ENCODE peak calls at places on chromosomes 1 and 21, in nine cellular contexts. P is transverse colon, N is tibial nerve, S is A549, Y is HCT116, W is testis, T is IMR-90, M is esophagus squamous epithelium, G is uterus. D is an unnamed sample.

GRCh38 chr1:20885121-20885520 is 98.0 kb upstream of the HP1BP3 start:
- DNase-seq in T (peak), G (no peak), N (no peak), W (no peak), Y (no peak), S (no peak), M (no peak), P (no peak), D (no peak)

GRCh38 chr1:14782741-14783591 is 184.5 kb downstream of the KAZN start:
- DNase-seq in T (no peak), N (no peak), P (no peak), M (no peak), S (no peak), G (no peak), W (no peak), Y (no peak), D (no peak)

GRCh38 chr1:102833171-102833570 is 275.2 kb downstream of the COL11A1 start:
- DNase-seq in T (no peak), P (no peak), N (no peak), S (no peak), Y (no peak), W (no peak), G (no peak), M (no peak), D (no peak)

GRCh38 chr21:29991624-29992023 is 51.8 kb upstream of the GRIK1 start:
- DNase-seq in G (no peak), Y (no peak), M (no peak), N (no peak), S (no peak), T (no peak), P (no peak), W (no peak), D (no peak)

GRCh38 chr1:160907976-160908375 is 23.0 kb upstream of the ITLN1 start:
- DNase-seq in S (no peak), W (peak), T (no peak), G (no peak), N (no peak), M (no peak), P (no peak), Y (no peak), D (no peak)

GRCh38 chr1:224694969-224695368 is 78.9 kb downstream of the CNIH3 start:
- DNase-seq in M (no peak), G (no peak), W (no peak), T (no peak), S (no peak), N (no peak), P (no peak), Y (no peak), D (no peak)

GRCh38 chr1:32871364-32872188 is 864 bp upstream of the FNDC5 start:
- DNase-seq in M (no peak), N (no peak), Y (no peak), T (no peak), G (no peak), W (peak), P (no peak), S (no peak), D (no peak)

GRCh38 chr21:35974801-35975200 is 85.5 kb downstream of the SETD4 start:
- DNase-seq in S (no peak), W (no peak), M (no peak), N (no peak), T (peak), G (no peak), Y (peak), P (no peak), D (no peak)

GRCh38 chr1:171741872-171742576 is at the start of gene VAMP4:
- DNase-seq in N (peak), Y (peak), P (peak), M (peak), T (peak), G (peak), W (peak), S (peak), D (peak)
- TF ChIP-seq POLR2A in N (peak), Y (peak), P (peak), M (no peak), T (peak), G (peak), W (peak), S (peak), D (peak)

GRCh38 chr1:106975944-106976343 is 80.5 kb upstream of the PRMT6 start:
- DNase-seq in S (no peak), Y (no peak), M (no peak), N (no peak), W (no peak), G (no peak), P (no peak), T (peak), D (no peak)
- TF ChIP-seq CTCF in S (no peak), Y (no peak), M (no peak), N (no peak), W (no peak), G (no peak), P (no peak), T (peak), D (no peak)

GRCh38 chr1:115744876-115745275 is 23.6 kb downstream of the CASQ2 start:
- DNase-seq in N (no peak), S (no peak), T (no peak), Y (no peak), W (no peak), G (no peak), P (no peak), M (no peak), D (no peak)
- TF ChIP-seq POLR2A in N (no peak), S (no peak), T (no peak), Y (no peak), W (no peak), G (no peak), P (no peak), M (no peak), D (no peak)

DNA sequence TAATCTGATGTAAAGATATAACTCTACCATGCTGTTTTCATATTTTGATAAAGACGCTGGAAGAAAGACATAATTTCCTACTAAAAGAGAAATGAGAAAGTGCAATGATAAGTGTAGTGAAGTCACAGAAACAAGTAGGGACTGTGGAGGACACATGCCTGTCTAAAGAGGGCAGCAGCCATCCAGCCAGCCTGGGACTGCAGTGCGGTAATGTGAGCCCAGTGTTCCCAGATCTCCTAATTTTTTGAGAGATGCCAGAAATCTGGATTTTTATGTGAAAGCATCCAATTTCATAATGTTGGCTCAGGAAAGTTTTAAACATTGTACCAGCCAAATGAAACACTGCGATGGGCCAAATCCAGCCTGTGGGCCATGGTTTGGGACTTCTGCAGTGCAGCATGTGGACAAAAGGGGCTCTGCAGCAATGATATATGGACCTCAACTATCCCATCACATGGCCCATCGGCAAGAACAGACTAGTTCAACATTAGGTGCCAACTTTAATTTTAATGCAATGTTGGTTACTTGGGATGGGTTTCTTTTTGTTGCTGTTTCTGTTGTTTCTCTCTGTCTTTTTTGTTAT is 329.5 kb downstream of the LTN1 start:
- DNase-seq in N (peak), M (no peak), Y (no peak), W (no peak), S (no peak), T (no peak), G (no peak), P (no peak), D (no peak)
- TF ChIP-seq CTCF in N (no peak), M (no peak), Y (no peak), W (no peak), S (no peak), T (no peak), G (no peak), P (no peak), D (no peak)